ENCODE peak calls at places on chromosomes 4 and X, in seven cellular contexts. V, E, T, A, N, Q and F are unnamed samples.

GRCh38 chr4:152072001-152072485 is 311.2 kb upstream of the GATB start:
- DNase-seq in V (no peak), A (no peak), Q (no peak), T (no peak), E (no peak), N (no peak), F (no peak)

GRCh38 chr4:37864786-37865185 is 26.1 kb upstream of the TBC1D1 start:
- DNase-seq in T (no peak), Q (no peak), E (no peak), A (no peak), V (no peak), N (no peak), F (no peak)

GRCh38 chrX:30657542-30658238 is 4.5 kb downstream of the GK start:
- DNase-seq in E (no peak), V (no peak), N (peak; percentile 79), A (no peak), Q (peak; percentile 7), T (peak; percentile 50), F (no peak)

GRCh38 chr4:113845138-113845537 is 83.6 kb upstream of the CAMK2D start:
- DNase-seq in Q (no peak), E (no peak), T (no peak), N (no peak), A (no peak), V (no peak), F (no peak)

GRCh38 chrX:150219374-150220185 is 143.5 kb upstream of the MAMLD1 start:
- DNase-seq in V (no peak), T (no peak), E (peak; percentile 70), Q (no peak), N (peak; percentile 52), A (no peak), F (no peak)

GRCh38 chr4:182560358-182560757 is 317.2 kb downstream of the TENM3 start:
- DNase-seq in N (no peak), T (no peak), E (no peak), A (no peak), V (no peak), Q (no peak), F (no peak)

GRCh38 chrX:117957128-117957527 is 159.5 kb downstream of the KLHL13 start:
- DNase-seq in Q (no peak), E (no peak), A (no peak), T (peak; percentile 66), V (no peak), N (peak; percentile 42), F (no peak)

GRCh38 chr4:118988635-118988972 is 100.0 kb downstream of the SYNPO2 start:
- DNase-seq in Q (no peak), T (no peak), E (no peak), A (no peak), V (peak; percentile 58), N (no peak), F (no peak)

GRCh38 chr4:82469776-82470345 is 39.5 kb downstream of the ENOPH1 start:
- DNase-seq in T (peak; percentile 30), A (no peak), V (no peak), E (no peak), Q (no peak), N (peak; percentile 6), F (no peak)

GRCh38 chrX:56289449-56289848 is 57.3 kb downstream of the KLF8 start:
- DNase-seq in T (no peak), V (no peak), Q (no peak), N (no peak), A (no peak), E (no peak), F (no peak)

DNA sequence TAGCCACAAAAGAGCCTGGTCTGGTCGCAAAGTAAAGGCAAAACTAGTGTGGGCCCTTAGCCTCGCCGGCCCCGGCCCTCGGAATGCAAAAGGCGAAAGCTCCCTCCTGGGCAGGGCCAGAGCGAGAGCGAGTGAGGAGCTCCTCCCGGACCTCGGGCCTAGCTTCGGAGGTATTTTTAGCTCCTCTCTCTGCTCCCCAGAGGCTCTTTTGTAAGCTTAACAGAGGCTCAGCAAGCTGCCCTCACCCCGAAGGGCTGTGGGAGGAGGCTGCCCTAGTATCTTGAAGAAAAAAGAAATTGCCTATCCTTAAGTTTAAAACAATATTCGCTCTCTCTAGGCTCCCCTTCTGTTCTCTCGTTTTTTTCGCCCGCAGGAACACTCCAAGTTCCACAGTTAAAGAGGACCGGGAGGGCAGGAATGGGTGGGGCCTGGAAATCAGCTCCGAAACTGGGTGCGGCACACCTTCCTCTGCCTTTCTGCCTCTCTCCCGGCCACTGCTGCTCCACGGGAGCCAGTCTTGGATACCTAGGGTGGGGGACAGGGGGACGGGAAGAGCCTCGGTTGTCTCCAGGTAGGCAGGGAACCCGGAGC is 12.2 kb downstream of the HAND2 start:
- DNase-seq in N (no peak), T (peak; percentile 35), V (no peak), Q (no peak), A (no peak), E (no peak), F (no peak)
- H3K4me1 ChIP-seq in N (peaks cover 5% of the 10 kb centered on the region), T (no peaks in the 10 kb centered on the region), V (peaks cover 11% of the 10 kb centered on the region), Q (peaks cover 3% of the 10 kb centered on the region), A (no peaks in the 10 kb centered on the region), E (no peaks in the 10 kb centered on the region), F (peaks cover 13% of the 10 kb centered on the region)

DNA sequence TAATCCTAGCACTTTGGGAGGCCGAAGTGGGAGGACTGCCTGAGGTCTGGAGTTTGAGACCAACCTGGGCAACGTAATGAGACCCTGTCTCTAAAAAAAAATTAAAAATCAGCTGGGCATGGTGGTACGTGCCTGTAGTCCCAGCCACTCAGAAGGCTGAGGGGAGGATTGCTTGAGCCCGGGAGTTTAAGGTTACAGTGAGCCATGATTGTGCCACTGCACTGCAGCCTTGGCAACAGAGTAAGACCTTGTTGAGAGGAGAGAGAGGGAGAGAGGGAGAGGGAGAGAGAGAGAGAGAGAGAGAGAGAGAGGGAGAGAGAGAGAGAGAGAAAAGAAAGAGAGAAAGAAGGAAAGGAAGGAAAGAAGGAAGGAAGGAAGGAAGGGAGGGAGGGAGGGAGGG is 144.9 kb downstream of the RASL11B start:
- DNase-seq in Q (no peak), E (no peak), A (no peak), T (no peak), N (no peak), V (no peak), F (no peak)
- H3K4me1 ChIP-seq in Q (no peaks in the 10 kb centered on the region), E (no peaks in the 10 kb centered on the region), A (no peaks in the 10 kb centered on the region), T (no peaks in the 10 kb centered on the region), N (no peaks in the 10 kb centered on the region), V (peaks cover 28% of the 10 kb centered on the region), F (peaks cover 10% of the 10 kb centered on the region)

GRCh38 chr4:147837854-147838253 is 106.0 kb downstream of the ARHGAP10 start:
- DNase-seq in A (no peak), N (no peak), V (no peak), Q (no peak), T (no peak), E (no peak), F (no peak)

GRCh38 chr4:147837435-147837834 is 105.5 kb downstream of the ARHGAP10 start:
- DNase-seq in V (no peak), N (no peak), Q (no peak), E (no peak), A (peak; percentile 27), T (no peak), F (no peak)

GRCh38 chr4:147839651-147840050 is 107.8 kb downstream of the ARHGAP10 start:
- DNase-seq in Q (no peak), N (no peak), T (no peak), E (no peak), V (no peak), A (no peak), F (no peak)

GRCh38 chr4:147840846-147841732 is 109.2 kb downstream of the ARHGAP10 start:
- DNase-seq in T (no peak), E (no peak), V (no peak), Q (no peak), A (no peak), N (no peak), F (no peak)

DNA sequence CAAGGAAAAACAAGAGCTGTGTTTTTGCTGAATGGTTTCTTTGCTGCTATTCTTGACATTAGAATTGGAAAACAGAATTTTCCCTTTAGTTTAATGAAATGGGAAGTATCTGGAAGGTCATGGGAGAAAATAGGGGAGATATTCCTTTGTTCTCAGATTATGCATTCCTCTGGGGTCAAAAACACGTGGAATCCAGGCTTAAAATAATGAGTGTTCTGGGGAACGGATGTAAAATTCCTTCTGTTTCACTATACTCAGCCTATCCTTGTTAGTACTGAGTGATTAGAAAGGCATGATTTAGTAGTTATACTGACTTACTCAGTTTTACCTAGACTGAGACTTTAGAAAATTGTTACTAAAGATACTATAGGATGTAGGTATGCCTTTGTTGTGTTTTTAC is 107.3 kb downstream of the ARHGAP10 start:
- DNase-seq in E (no peak), T (no peak), N (no peak), V (no peak), Q (no peak), A (no peak), F (no peak)
- H3K4me1 ChIP-seq in E (no peaks in the 10 kb centered on the region), T (no peaks in the 10 kb centered on the region), N (peaks cover 9% of the 10 kb centered on the region), V (peaks cover 63% of the 10 kb centered on the region), Q (peaks cover 4% of the 10 kb centered on the region), A (no peaks in the 10 kb centered on the region), F (no peaks in the 10 kb centered on the region)

GRCh38 chrX:7109838-7110793 is 37.4 kb upstream of the STS start:
- DNase-seq in T (no peak), A (no peak), N (no peak), E (no peak), V (no peak), Q (no peak), F (no peak)

GRCh38 chrX:7111518-7111917 is 36.0 kb upstream of the STS start:
- DNase-seq in Q (no peak), E (no peak), T (no peak), V (no peak), A (no peak), N (no peak), F (no peak)

GRCh38 chrX:7110821-7111276 is 36.7 kb upstream of the STS start:
- DNase-seq in V (no peak), N (peak; percentile 18), T (no peak), A (no peak), E (no peak), Q (no peak), F (no peak)

GRCh38 chrX:7107968-7108480 is 39.5 kb upstream of the STS start:
- DNase-seq in N (no peak), T (peak; percentile 58), Q (no peak), A (no peak), V (no peak), E (no peak), F (no peak)

DNA sequence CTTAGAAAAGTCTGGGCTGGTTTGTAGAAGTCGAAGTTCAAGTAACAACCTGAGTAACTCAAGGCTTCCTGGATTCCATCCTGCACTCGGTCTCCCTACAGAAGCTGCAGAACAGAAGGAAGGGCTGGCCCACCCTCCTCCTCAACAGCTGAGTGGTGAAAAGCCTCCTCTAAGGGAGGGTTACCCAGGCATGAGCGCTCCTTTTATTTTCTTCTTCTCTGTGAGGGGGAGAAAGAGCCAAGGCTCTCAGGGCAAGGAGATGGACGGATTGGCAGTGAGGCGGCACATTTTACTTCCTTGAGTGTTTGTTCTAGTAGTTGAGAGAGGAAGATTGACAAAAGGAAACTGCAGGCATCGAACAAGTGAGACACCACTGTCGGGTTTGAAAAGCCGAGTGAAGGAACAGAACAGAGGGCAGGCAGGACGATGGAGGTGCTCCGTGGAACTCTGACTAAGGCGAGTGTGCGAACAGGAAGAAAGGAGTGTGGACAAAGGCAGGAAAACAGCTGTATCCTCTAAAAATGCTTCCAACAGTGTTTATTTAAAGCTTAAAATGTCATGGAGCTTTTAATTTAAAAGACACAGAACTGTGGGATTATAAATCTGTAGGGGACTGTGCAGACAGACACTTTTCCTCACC is 38.4 kb upstream of the STS start:
- DNase-seq in N (no peak), A (no peak), V (no peak), T (peak; percentile 26), E (no peak), Q (no peak), F (no peak)
- H3K4me1 ChIP-seq in N (peaks cover 10% of the 10 kb centered on the region), A (peaks cover 3% of the 10 kb centered on the region), V (peaks cover 4% of the 10 kb centered on the region), T (peaks cover 5% of the 10 kb centered on the region), E (no peaks in the 10 kb centered on the region), Q (peaks cover 11% of the 10 kb centered on the region), F (peaks cover 5% of the 10 kb centered on the region)